ENCODE peak calls at places on chromosomes 6 and 20, in nine cellular contexts. One of them, this sample, is unnamed.

GRCh38 chr6:158410784-158411183 is 98.5 kb downstream of the TULP4 start:
- DNase-seq in sigmoid colon: no peak
- DNase-seq in GM23338: no peak
- DNase-seq in spleen: no peak
- DNase-seq in upper lobe of left lung: no peak
- DNase-seq in K562: no peak
- DNase-seq in HCT116: no peak
- DNase-seq in prostate gland: no peak
- DNase-seq in Panc1: no peak
- DNase-seq in this sample: no peak

GRCh38 chr6:24825130-24825630 is 26.5 kb upstream of the ARMH2 start:
- DNase-seq in sigmoid colon: no peak
- DNase-seq in GM23338: no peak
- DNase-seq in spleen: no peak
- DNase-seq in upper lobe of left lung: no peak
- DNase-seq in K562: no peak
- DNase-seq in HCT116: no peak
- DNase-seq in prostate gland: no peak
- DNase-seq in Panc1: no peak
- DNase-seq in this sample: no peak

GRCh38 chr20:58930496-58930895 is 50.6 kb upstream of the NELFCD start:
- DNase-seq in sigmoid colon: no peak
- DNase-seq in GM23338: no peak
- DNase-seq in spleen: no peak
- DNase-seq in upper lobe of left lung: no peak
- DNase-seq in K562: no peak
- DNase-seq in HCT116: no peak
- DNase-seq in prostate gland: no peak
- DNase-seq in Panc1: no peak
- DNase-seq in this sample: no peak

GRCh38 chr6:64817525-64817924 is 889.5 kb downstream of the EYS start:
- DNase-seq in sigmoid colon: no peak
- DNase-seq in GM23338: no peak
- DNase-seq in spleen: no peak
- DNase-seq in upper lobe of left lung: no peak
- DNase-seq in K562: no peak
- DNase-seq in HCT116: no peak
- DNase-seq in prostate gland: no peak
- DNase-seq in Panc1: no peak
- DNase-seq in this sample: no peak

GRCh38 chr6:143060806-143061596 is at the start of gene AIG1:
- DNase-seq in sigmoid colon: no peak
- DNase-seq in GM23338: peak; percentile 73
- DNase-seq in spleen: peak; percentile 94
- DNase-seq in upper lobe of left lung: no peak
- DNase-seq in K562: peak; percentile 94
- DNase-seq in HCT116: peak; percentile 47
- DNase-seq in prostate gland: no peak
- DNase-seq in Panc1: no peak
- DNase-seq in this sample: no peak

GRCh38 chr6:3683331-3683730 is 68.2 kb downstream of the PXDC1 start:
- DNase-seq in sigmoid colon: no peak
- DNase-seq in GM23338: no peak
- DNase-seq in spleen: no peak
- DNase-seq in upper lobe of left lung: no peak
- DNase-seq in K562: no peak
- DNase-seq in HCT116: no peak
- DNase-seq in prostate gland: no peak
- DNase-seq in Panc1: no peak
- DNase-seq in this sample: no peak

GRCh38 chr6:40436685-40437604 is 150.2 kb downstream of the LRFN2 start:
- DNase-seq in sigmoid colon: no peak
- DNase-seq in GM23338: no peak
- DNase-seq in spleen: no peak
- DNase-seq in upper lobe of left lung: no peak
- DNase-seq in K562: no peak
- DNase-seq in HCT116: no peak
- DNase-seq in prostate gland: no peak
- DNase-seq in Panc1: no peak
- DNase-seq in this sample: no peak

GRCh38 chr6:24546432-24546831 is 51.7 kb downstream of the ALDH5A1 start:
- DNase-seq in sigmoid colon: no peak
- DNase-seq in GM23338: peak; percentile 6
- DNase-seq in spleen: no peak
- DNase-seq in upper lobe of left lung: no peak
- DNase-seq in K562: no peak
- DNase-seq in HCT116: no peak
- DNase-seq in prostate gland: no peak
- DNase-seq in Panc1: no peak
- DNase-seq in this sample: no peak

GRCh38 chr6:170088349-170088951 is 202.4 kb downstream of the DLL1 start:
- DNase-seq in sigmoid colon: peak; percentile 62
- DNase-seq in GM23338: no peak
- DNase-seq in spleen: peak; percentile 88
- DNase-seq in upper lobe of left lung: peak; percentile 22
- DNase-seq in K562: no peak
- DNase-seq in HCT116: no peak
- DNase-seq in prostate gland: no peak
- DNase-seq in Panc1: no peak
- DNase-seq in this sample: no peak

GRCh38 chr6:86273936-86274335 is 631.2 kb upstream of the SYNCRIP start:
- DNase-seq in sigmoid colon: no peak
- DNase-seq in GM23338: no peak
- DNase-seq in spleen: no peak
- DNase-seq in upper lobe of left lung: no peak
- DNase-seq in K562: no peak
- DNase-seq in HCT116: no peak
- DNase-seq in prostate gland: no peak
- DNase-seq in Panc1: no peak
- DNase-seq in this sample: no peak

GRCh38 chr6:70225052-70225451 is 77.8 kb downstream of the COL9A1 start:
- DNase-seq in sigmoid colon: no peak
- DNase-seq in GM23338: no peak
- DNase-seq in spleen: no peak
- DNase-seq in upper lobe of left lung: no peak
- DNase-seq in K562: no peak
- DNase-seq in HCT116: no peak
- DNase-seq in prostate gland: no peak
- DNase-seq in Panc1: no peak
- DNase-seq in this sample: no peak

GRCh38 chr6:155261146-155261900 is 2.5 kb upstream of the CLDN20 start:
- DNase-seq in sigmoid colon: no peak
- DNase-seq in GM23338: peak; percentile 83
- DNase-seq in spleen: no peak
- DNase-seq in upper lobe of left lung: no peak
- DNase-seq in K562: no peak
- DNase-seq in HCT116: no peak
- DNase-seq in prostate gland: no peak
- DNase-seq in Panc1: no peak
- DNase-seq in this sample: peak; percentile 30

GRCh38 chr6:36120979-36121706 is 9.2 kb upstream of the MAPK13 start:
- DNase-seq in sigmoid colon: peak; percentile 69
- DNase-seq in GM23338: peak; percentile 34
- DNase-seq in spleen: peak; percentile 94
- DNase-seq in upper lobe of left lung: peak; percentile 89
- DNase-seq in K562: peak; percentile 53
- DNase-seq in HCT116: no peak
- DNase-seq in prostate gland: peak; percentile 78
- DNase-seq in Panc1: no peak
- DNase-seq in this sample: no peak

GRCh38 chr6:38933426-38933825 is 115.2 kb upstream of the GLP1R start:
- DNase-seq in sigmoid colon: no peak
- DNase-seq in GM23338: peak; percentile 20
- DNase-seq in spleen: no peak
- DNase-seq in upper lobe of left lung: no peak
- DNase-seq in K562: no peak
- DNase-seq in HCT116: peak; percentile 22
- DNase-seq in prostate gland: no peak
- DNase-seq in Panc1: no peak
- DNase-seq in this sample: peak; percentile 24

GRCh38 chr6:122530440-122531046 is 58.9 kb upstream of the SERINC1 start:
- DNase-seq in sigmoid colon: no peak
- DNase-seq in GM23338: peak; percentile 92
- DNase-seq in spleen: no peak
- DNase-seq in upper lobe of left lung: no peak
- DNase-seq in K562: peak; percentile 59
- DNase-seq in HCT116: peak; percentile 62
- DNase-seq in prostate gland: peak; percentile 64
- DNase-seq in Panc1: peak; percentile 78
- DNase-seq in this sample: peak; percentile 69

GRCh38 chr6:108940741-108941140 is 92.5 kb downstream of the ARMC2 start:
- DNase-seq in sigmoid colon: no peak
- DNase-seq in GM23338: no peak
- DNase-seq in spleen: no peak
- DNase-seq in upper lobe of left lung: no peak
- DNase-seq in K562: no peak
- DNase-seq in HCT116: no peak
- DNase-seq in prostate gland: no peak
- DNase-seq in Panc1: no peak
- DNase-seq in this sample: no peak

DNA sequence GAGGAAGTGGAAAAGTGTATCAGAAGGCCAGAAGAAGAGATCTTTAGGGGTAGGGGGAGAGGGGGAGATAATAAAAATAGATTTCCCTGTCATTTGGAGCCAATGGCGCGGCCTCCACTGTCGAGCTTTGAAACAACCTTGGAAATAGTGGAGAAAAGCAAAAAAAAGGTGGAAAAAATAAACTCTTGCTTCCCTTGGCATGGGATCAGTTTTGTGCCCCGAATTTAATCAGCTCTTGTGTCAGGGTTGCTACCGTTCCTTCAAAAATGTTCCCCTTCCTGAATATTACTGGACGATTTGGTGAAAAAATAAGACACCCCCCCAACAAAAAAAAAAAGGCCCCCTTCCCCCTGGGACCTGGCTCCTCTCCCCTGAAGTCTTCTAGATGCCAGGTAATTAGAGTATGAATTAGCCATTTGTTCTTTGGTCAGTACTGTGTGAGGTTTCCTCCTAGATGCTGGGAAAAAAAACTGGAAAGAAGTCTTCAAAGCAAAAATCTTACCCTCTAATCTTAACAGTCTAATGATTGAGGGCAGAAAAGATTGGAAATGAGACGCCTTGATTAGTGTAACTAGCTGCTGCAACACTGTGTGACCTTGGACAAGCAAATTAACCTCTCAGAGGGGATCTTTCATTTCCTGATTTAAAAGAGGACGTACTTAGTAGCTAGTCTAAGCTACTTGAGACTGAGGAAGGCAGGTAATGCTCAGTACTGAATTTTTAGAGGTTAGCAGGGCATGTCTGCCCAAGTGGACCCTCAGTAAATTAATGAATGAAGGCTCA is 872 bp upstream of the RBM39 start:
- DNase-seq in sigmoid colon: no peak
- DNase-seq in GM23338: peak; percentile 32
- DNase-seq in spleen: no peak
- DNase-seq in upper lobe of left lung: no peak
- DNase-seq in K562: no peak
- DNase-seq in HCT116: no peak
- DNase-seq in prostate gland: no peak
- DNase-seq in Panc1: no peak
- DNase-seq in this sample: peak; percentile 69
- TF ChIP-seq POLR2AphosphoS5 in sigmoid colon: peak; percentile 7
- TF ChIP-seq POLR2AphosphoS5 in GM23338: no peak
- TF ChIP-seq POLR2AphosphoS5 in spleen: no peak
- TF ChIP-seq POLR2AphosphoS5 in upper lobe of left lung: no peak
- TF ChIP-seq POLR2AphosphoS5 in K562: no peak
- TF ChIP-seq POLR2AphosphoS5 in HCT116: no peak
- TF ChIP-seq POLR2AphosphoS5 in prostate gland: no peak
- TF ChIP-seq POLR2AphosphoS5 in Panc1: no peak
- TF ChIP-seq POLR2AphosphoS5 in this sample: peak; percentile 38

GRCh38 chr6:136524936-136525413 is 25.2 kb downstream of the MAP7 start:
- DNase-seq in sigmoid colon: no peak
- DNase-seq in GM23338: no peak
- DNase-seq in spleen: no peak
- DNase-seq in upper lobe of left lung: no peak
- DNase-seq in K562: no peak
- DNase-seq in HCT116: no peak
- DNase-seq in prostate gland: no peak
- DNase-seq in Panc1: no peak
- DNase-seq in this sample: no peak
- TF ChIP-seq POLR2AphosphoS5 in sigmoid colon: no peak
- TF ChIP-seq POLR2AphosphoS5 in GM23338: no peak
- TF ChIP-seq POLR2AphosphoS5 in spleen: no peak
- TF ChIP-seq POLR2AphosphoS5 in upper lobe of left lung: no peak
- TF ChIP-seq POLR2AphosphoS5 in K562: no peak
- TF ChIP-seq POLR2AphosphoS5 in HCT116: no peak
- TF ChIP-seq POLR2AphosphoS5 in prostate gland: no peak
- TF ChIP-seq POLR2AphosphoS5 in Panc1: no peak
- TF ChIP-seq POLR2AphosphoS5 in this sample: no peak

GRCh38 chr20:35286077-35286898 is 1.7 kb upstream of the EIF6 start:
- DNase-seq in sigmoid colon: no peak
- DNase-seq in GM23338: no peak
- DNase-seq in spleen: no peak
- DNase-seq in upper lobe of left lung: no peak
- DNase-seq in K562: no peak
- DNase-seq in HCT116: no peak
- DNase-seq in prostate gland: no peak
- DNase-seq in Panc1: no peak
- DNase-seq in this sample: peak; percentile 86

GRCh38 chr20:35285806-35286076 is 1.2 kb upstream of the EIF6 start:
- DNase-seq in sigmoid colon: no peak
- DNase-seq in GM23338: no peak
- DNase-seq in spleen: no peak
- DNase-seq in upper lobe of left lung: no peak
- DNase-seq in K562: no peak
- DNase-seq in HCT116: no peak
- DNase-seq in prostate gland: no peak
- DNase-seq in Panc1: no peak
- DNase-seq in this sample: peak; percentile 64

GRCh38 chr20:35283441-35284266 is 918 bp downstream of the EIF6 start:
- DNase-seq in sigmoid colon: no peak
- DNase-seq in GM23338: no peak
- DNase-seq in spleen: no peak
- DNase-seq in upper lobe of left lung: no peak
- DNase-seq in K562: peak; percentile 67
- DNase-seq in HCT116: no peak
- DNase-seq in prostate gland: no peak
- DNase-seq in Panc1: no peak
- DNase-seq in this sample: no peak

GRCh38 chr20:35284267-35284991 is at the start of gene EIF6:
- DNase-seq in sigmoid colon: peak; percentile 89
- DNase-seq in GM23338: peak; percentile 95
- DNase-seq in spleen: peak; percentile 94
- DNase-seq in upper lobe of left lung: peak; percentile 83
- DNase-seq in K562: peak; percentile 96
- DNase-seq in HCT116: peak; percentile 79
- DNase-seq in prostate gland: peak; percentile 40
- DNase-seq in Panc1: no peak
- DNase-seq in this sample: peak; percentile 99

GRCh38 chr20:35284992-35285805 is 627 bp upstream of the EIF6 start:
- DNase-seq in sigmoid colon: no peak
- DNase-seq in GM23338: no peak
- DNase-seq in spleen: peak; percentile 54
- DNase-seq in upper lobe of left lung: no peak
- DNase-seq in K562: no peak
- DNase-seq in HCT116: no peak
- DNase-seq in prostate gland: no peak
- DNase-seq in Panc1: no peak
- DNase-seq in this sample: no peak
- TF ChIP-seq POLR2AphosphoS5 in sigmoid colon: no peak
- TF ChIP-seq POLR2AphosphoS5 in GM23338: no peak
- TF ChIP-seq POLR2AphosphoS5 in spleen: no peak
- TF ChIP-seq POLR2AphosphoS5 in upper lobe of left lung: no peak
- TF ChIP-seq POLR2AphosphoS5 in K562: no peak
- TF ChIP-seq POLR2AphosphoS5 in HCT116: no peak
- TF ChIP-seq POLR2AphosphoS5 in prostate gland: no peak
- TF ChIP-seq POLR2AphosphoS5 in Panc1: no peak
- TF ChIP-seq POLR2AphosphoS5 in this sample: no peak

GRCh38 chr6:87718662-87719433 is 16.8 kb upstream of the AKIRIN2 start:
- DNase-seq in sigmoid colon: no peak
- DNase-seq in GM23338: no peak
- DNase-seq in spleen: no peak
- DNase-seq in upper lobe of left lung: peak; percentile 71
- DNase-seq in K562: no peak
- DNase-seq in HCT116: no peak
- DNase-seq in prostate gland: no peak
- DNase-seq in Panc1: no peak
- DNase-seq in this sample: no peak
- TF ChIP-seq POLR2AphosphoS5 in sigmoid colon: no peak
- TF ChIP-seq POLR2AphosphoS5 in GM23338: no peak
- TF ChIP-seq POLR2AphosphoS5 in spleen: no peak
- TF ChIP-seq POLR2AphosphoS5 in upper lobe of left lung: peak; percentile 32
- TF ChIP-seq POLR2AphosphoS5 in K562: no peak
- TF ChIP-seq POLR2AphosphoS5 in HCT116: no peak
- TF ChIP-seq POLR2AphosphoS5 in prostate gland: no peak
- TF ChIP-seq POLR2AphosphoS5 in Panc1: no peak
- TF ChIP-seq POLR2AphosphoS5 in this sample: no peak